ENCODE peak calls at places on chromosomes 3 and 15, in nine cellular contexts. One of them, this sample, is unnamed.

GRCh38 chr15:37134699-37135131 is 34.4 kb upstream of the MEIS2 start:
- DNase-seq in MM.1S: peak; percentile 16
- DNase-seq in foreskin fibroblast: peak; percentile 71
- DNase-seq in stomach: no peak
- DNase-seq in WTC11: no peak
- DNase-seq in brain microvascular endothelial cell: peak; percentile 37
- DNase-seq in fibroblast of lung: peak; percentile 41
- DNase-seq in chondrocyte: no peak
- DNase-seq in neural crest cell: no peak
- DNase-seq in this sample: no peak

GRCh38 chr3:113354307-113354706 is 87.0 kb downstream of the CFAP44 start:
- DNase-seq in MM.1S: no peak
- DNase-seq in foreskin fibroblast: peak; percentile 5
- DNase-seq in stomach: no peak
- DNase-seq in WTC11: no peak
- DNase-seq in brain microvascular endothelial cell: no peak
- DNase-seq in fibroblast of lung: no peak
- DNase-seq in chondrocyte: no peak
- DNase-seq in neural crest cell: no peak
- DNase-seq in this sample: no peak

GRCh38 chr15:89795996-89796395 is 18.7 kb downstream of the ANPEP start:
- DNase-seq in MM.1S: no peak
- DNase-seq in foreskin fibroblast: no peak
- DNase-seq in stomach: no peak
- DNase-seq in WTC11: no peak
- DNase-seq in brain microvascular endothelial cell: no peak
- DNase-seq in fibroblast of lung: no peak
- DNase-seq in chondrocyte: no peak
- DNase-seq in neural crest cell: no peak
- DNase-seq in this sample: no peak

GRCh38 chr3:49461443-49462171 is 8.5 kb upstream of the DAG1 start:
- DNase-seq in MM.1S: no peak
- DNase-seq in foreskin fibroblast: peak; percentile 30
- DNase-seq in stomach: no peak
- DNase-seq in WTC11: peak; percentile 67
- DNase-seq in brain microvascular endothelial cell: peak; percentile 25
- DNase-seq in fibroblast of lung: peak; percentile 40
- DNase-seq in chondrocyte: no peak
- DNase-seq in neural crest cell: no peak
- DNase-seq in this sample: no peak

GRCh38 chr15:48796930-48797329 is 13.9 kb downstream of the CEP152 start:
- DNase-seq in MM.1S: no peak
- DNase-seq in foreskin fibroblast: peak; percentile 40
- DNase-seq in stomach: no peak
- DNase-seq in WTC11: no peak
- DNase-seq in brain microvascular endothelial cell: no peak
- DNase-seq in fibroblast of lung: peak; percentile 81
- DNase-seq in chondrocyte: no peak
- DNase-seq in neural crest cell: no peak
- DNase-seq in this sample: no peak

GRCh38 chr15:85515212-85515611 is 134.8 kb downstream of the AKAP13 start:
- DNase-seq in MM.1S: no peak
- DNase-seq in foreskin fibroblast: no peak
- DNase-seq in stomach: no peak
- DNase-seq in WTC11: no peak
- DNase-seq in brain microvascular endothelial cell: no peak
- DNase-seq in fibroblast of lung: peak; percentile 60
- DNase-seq in chondrocyte: no peak
- DNase-seq in neural crest cell: no peak
- DNase-seq in this sample: no peak

GRCh38 chr15:56795400-56795983 is 62.2 kb upstream of the ZNF280D start:
- DNase-seq in MM.1S: no peak
- DNase-seq in foreskin fibroblast: no peak
- DNase-seq in stomach: no peak
- DNase-seq in WTC11: no peak
- DNase-seq in brain microvascular endothelial cell: no peak
- DNase-seq in fibroblast of lung: no peak
- DNase-seq in chondrocyte: no peak
- DNase-seq in neural crest cell: no peak
- DNase-seq in this sample: no peak

GRCh38 chr15:78048410-78048946 is 29.0 kb downstream of the TBC1D2B start:
- DNase-seq in MM.1S: no peak
- DNase-seq in foreskin fibroblast: no peak
- DNase-seq in stomach: no peak
- DNase-seq in WTC11: no peak
- DNase-seq in brain microvascular endothelial cell: no peak
- DNase-seq in fibroblast of lung: no peak
- DNase-seq in chondrocyte: no peak
- DNase-seq in neural crest cell: no peak
- DNase-seq in this sample: no peak

GRCh38 chr3:173548261-173548660 is 150.7 kb downstream of the NLGN1 start:
- DNase-seq in MM.1S: peak; percentile 78
- DNase-seq in foreskin fibroblast: no peak
- DNase-seq in stomach: no peak
- DNase-seq in WTC11: no peak
- DNase-seq in brain microvascular endothelial cell: no peak
- DNase-seq in fibroblast of lung: no peak
- DNase-seq in chondrocyte: no peak
- DNase-seq in neural crest cell: no peak
- DNase-seq in this sample: no peak

GRCh38 chr3:173552526-173552925 is 155.0 kb downstream of the NLGN1 start:
- DNase-seq in MM.1S: no peak
- DNase-seq in foreskin fibroblast: no peak
- DNase-seq in stomach: no peak
- DNase-seq in WTC11: no peak
- DNase-seq in brain microvascular endothelial cell: no peak
- DNase-seq in fibroblast of lung: peak; percentile 3
- DNase-seq in chondrocyte: no peak
- DNase-seq in neural crest cell: no peak
- DNase-seq in this sample: no peak

GRCh38 chr3:173556546-173556945 is 159.0 kb downstream of the NLGN1 start:
- DNase-seq in MM.1S: no peak
- DNase-seq in foreskin fibroblast: no peak
- DNase-seq in stomach: no peak
- DNase-seq in WTC11: no peak
- DNase-seq in brain microvascular endothelial cell: no peak
- DNase-seq in fibroblast of lung: no peak
- DNase-seq in chondrocyte: no peak
- DNase-seq in neural crest cell: no peak
- DNase-seq in this sample: no peak

GRCh38 chr3:173553635-173554280 is 156.2 kb downstream of the NLGN1 start:
- DNase-seq in MM.1S: peak; percentile 55
- DNase-seq in foreskin fibroblast: peak; percentile 64
- DNase-seq in stomach: no peak
- DNase-seq in WTC11: no peak
- DNase-seq in brain microvascular endothelial cell: peak; percentile 15
- DNase-seq in fibroblast of lung: peak; percentile 44
- DNase-seq in chondrocyte: no peak
- DNase-seq in neural crest cell: peak; percentile 14
- DNase-seq in this sample: no peak
- TF ChIP-seq CTCF in MM.1S: peak; percentile 86
- TF ChIP-seq CTCF in foreskin fibroblast: peak; percentile 89
- TF ChIP-seq CTCF in stomach: peak; percentile 68
- TF ChIP-seq CTCF in WTC11: peak; percentile 49
- TF ChIP-seq CTCF in brain microvascular endothelial cell: peak; percentile 79
- TF ChIP-seq CTCF in fibroblast of lung: peak; percentile 89
- TF ChIP-seq CTCF in chondrocyte: peak; percentile 84
- TF ChIP-seq CTCF in neural crest cell: peak; percentile 79
- TF ChIP-seq CTCF in this sample: peak; percentile 75

GRCh38 chr3:184662192-184662591 is 49.7 kb downstream of the MAGEF1 start:
- DNase-seq in MM.1S: no peak
- DNase-seq in foreskin fibroblast: peak; percentile 62
- DNase-seq in stomach: no peak
- DNase-seq in WTC11: no peak
- DNase-seq in brain microvascular endothelial cell: no peak
- DNase-seq in fibroblast of lung: peak; percentile 14
- DNase-seq in chondrocyte: no peak
- DNase-seq in neural crest cell: no peak
- DNase-seq in this sample: no peak
- TF ChIP-seq CTCF in MM.1S: no peak
- TF ChIP-seq CTCF in foreskin fibroblast: no peak
- TF ChIP-seq CTCF in stomach: no peak
- TF ChIP-seq CTCF in WTC11: no peak
- TF ChIP-seq CTCF in brain microvascular endothelial cell: no peak
- TF ChIP-seq CTCF in fibroblast of lung: no peak
- TF ChIP-seq CTCF in chondrocyte: no peak
- TF ChIP-seq CTCF in neural crest cell: no peak
- TF ChIP-seq CTCF in this sample: no peak

GRCh38 chr15:100931143-100931890 is 12.2 kb downstream of the LRRK1 start:
- DNase-seq in MM.1S: peak; percentile 35
- DNase-seq in foreskin fibroblast: no peak
- DNase-seq in stomach: no peak
- DNase-seq in WTC11: no peak
- DNase-seq in brain microvascular endothelial cell: no peak
- DNase-seq in fibroblast of lung: no peak
- DNase-seq in chondrocyte: no peak
- DNase-seq in neural crest cell: no peak
- DNase-seq in this sample: no peak
- TF ChIP-seq CTCF in MM.1S: no peak
- TF ChIP-seq CTCF in foreskin fibroblast: no peak
- TF ChIP-seq CTCF in stomach: no peak
- TF ChIP-seq CTCF in WTC11: no peak
- TF ChIP-seq CTCF in brain microvascular endothelial cell: no peak
- TF ChIP-seq CTCF in fibroblast of lung: no peak
- TF ChIP-seq CTCF in chondrocyte: no peak
- TF ChIP-seq CTCF in neural crest cell: no peak
- TF ChIP-seq CTCF in this sample: no peak

DNA sequence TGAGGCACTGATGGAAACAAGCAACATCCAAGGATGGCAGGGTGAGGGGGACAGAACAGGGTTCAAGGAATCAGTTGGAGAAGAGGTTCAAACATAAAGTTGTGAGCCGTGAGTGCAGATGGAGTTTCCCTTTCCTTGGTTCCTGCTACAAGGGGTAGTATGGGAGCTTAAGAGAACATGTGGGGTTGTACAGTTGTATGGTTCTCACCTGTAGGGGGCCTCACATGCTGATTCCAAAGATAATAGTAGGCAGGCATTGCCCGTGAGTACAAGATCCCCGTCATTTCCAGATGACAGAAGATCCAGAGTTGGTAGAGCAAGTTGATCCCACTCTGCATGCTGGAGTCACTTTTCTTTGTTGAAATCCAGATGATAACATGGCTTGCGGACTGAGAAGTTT is 141.7 kb downstream of the THSD4 start:
- DNase-seq in MM.1S: no peak
- DNase-seq in foreskin fibroblast: no peak
- DNase-seq in stomach: no peak
- DNase-seq in WTC11: no peak
- DNase-seq in brain microvascular endothelial cell: no peak
- DNase-seq in fibroblast of lung: no peak
- DNase-seq in chondrocyte: no peak
- DNase-seq in neural crest cell: no peak
- DNase-seq in this sample: no peak
- TF ChIP-seq CTCF in MM.1S: no peak
- TF ChIP-seq CTCF in foreskin fibroblast: no peak
- TF ChIP-seq CTCF in stomach: no peak
- TF ChIP-seq CTCF in WTC11: no peak
- TF ChIP-seq CTCF in brain microvascular endothelial cell: peak; percentile 10
- TF ChIP-seq CTCF in fibroblast of lung: peak; percentile 4
- TF ChIP-seq CTCF in chondrocyte: no peak
- TF ChIP-seq CTCF in neural crest cell: no peak
- TF ChIP-seq CTCF in this sample: no peak

GRCh38 chr3:89114841-89115223 is 7.4 kb downstream of the EPHA3 start:
- DNase-seq in MM.1S: no peak
- DNase-seq in foreskin fibroblast: no peak
- DNase-seq in stomach: no peak
- DNase-seq in WTC11: no peak
- DNase-seq in brain microvascular endothelial cell: no peak
- DNase-seq in fibroblast of lung: no peak
- DNase-seq in chondrocyte: no peak
- DNase-seq in neural crest cell: no peak
- DNase-seq in this sample: no peak
- TF ChIP-seq CTCF in MM.1S: no peak
- TF ChIP-seq CTCF in foreskin fibroblast: no peak
- TF ChIP-seq CTCF in stomach: no peak
- TF ChIP-seq CTCF in WTC11: no peak
- TF ChIP-seq CTCF in brain microvascular endothelial cell: no peak
- TF ChIP-seq CTCF in fibroblast of lung: no peak
- TF ChIP-seq CTCF in chondrocyte: peak; percentile 49
- TF ChIP-seq CTCF in neural crest cell: peak; percentile 41
- TF ChIP-seq CTCF in this sample: no peak

DNA sequence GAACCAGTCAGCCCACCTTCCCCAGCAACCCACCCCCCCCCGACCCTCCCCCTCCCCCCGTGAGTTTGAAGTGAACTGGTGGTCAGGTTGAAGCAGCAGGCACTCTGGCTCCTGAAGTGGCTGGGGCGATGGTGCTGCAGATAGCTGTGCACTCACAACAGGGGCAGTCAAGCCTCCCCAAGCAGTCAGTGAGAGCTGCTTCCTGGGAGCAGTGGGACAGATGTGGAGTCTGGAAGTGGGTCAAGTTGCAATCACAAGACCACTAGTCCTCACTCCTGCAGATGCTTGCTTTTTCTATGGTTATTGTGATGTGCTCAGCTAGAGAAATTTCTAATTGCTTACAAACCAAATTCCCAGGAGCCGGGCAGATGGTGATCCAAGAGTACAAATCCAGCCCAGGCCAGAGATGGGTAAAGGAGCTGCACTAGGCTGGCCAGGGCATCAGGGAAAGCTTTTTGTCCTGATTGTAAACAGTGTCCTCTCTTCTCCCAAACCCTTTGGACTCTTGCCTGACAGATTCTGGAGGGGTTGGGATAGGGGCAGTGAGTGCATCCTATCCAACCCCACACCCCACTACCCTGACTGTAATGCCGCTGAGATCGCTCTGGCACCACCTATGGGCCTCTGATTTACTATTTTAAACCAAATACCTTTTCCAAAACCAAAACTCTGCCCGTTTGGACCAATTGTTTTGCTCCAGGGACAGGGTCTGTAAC is 9.8 kb upstream of the CLPX start:
- DNase-seq in MM.1S: no peak
- DNase-seq in foreskin fibroblast: peak; percentile 26
- DNase-seq in stomach: no peak
- DNase-seq in WTC11: no peak
- DNase-seq in brain microvascular endothelial cell: no peak
- DNase-seq in fibroblast of lung: no peak
- DNase-seq in chondrocyte: no peak
- DNase-seq in neural crest cell: no peak
- DNase-seq in this sample: no peak
- TF ChIP-seq CTCF in MM.1S: no peak
- TF ChIP-seq CTCF in foreskin fibroblast: no peak
- TF ChIP-seq CTCF in stomach: no peak
- TF ChIP-seq CTCF in WTC11: no peak
- TF ChIP-seq CTCF in brain microvascular endothelial cell: no peak
- TF ChIP-seq CTCF in fibroblast of lung: no peak
- TF ChIP-seq CTCF in chondrocyte: no peak
- TF ChIP-seq CTCF in neural crest cell: no peak
- TF ChIP-seq CTCF in this sample: no peak